ENCODE peak calls at places on chromosomes 7 and 10, in nine cellular contexts. C is PC-9; L is CD8-positive, alpha-beta T cell; A is heart left ventricle; B is dorsolateral prefrontal cortex; E is upper lobe of right lung; I is neural progenitor cell; N is prostate gland; Y is CD4-positive, CD25-positive, alpha-beta regulatory T cell. D is an unnamed sample.

GRCh38 chr10:94425942-94426341 is 23.6 kb downstream of the TBC1D12 start:
- DNase-seq in C (no peak), I (no peak), B (no peak), L (no peak), Y (no peak), E (no peak), N (no peak), A (no peak), D (no peak)

GRCh38 chr7:45071528-45071927 is 17.2 kb downstream of the NACAD start:
- DNase-seq in Y (no peak), A (no peak), I (no peak), E (no peak), B (no peak), C (no peak), L (no peak), N (no peak), D (no peak)

GRCh38 chr7:28685660-28686417 is 272.3 kb downstream of the TRIL start:
- DNase-seq in A (peak), B (peak), N (peak), Y (no peak), E (peak), I (peak), C (peak), L (no peak), D (peak)

GRCh38 chr10:9734218-9734617 is 1283.5 kb upstream of the CELF2 start:
- DNase-seq in L (no peak), A (no peak), B (no peak), C (no peak), I (no peak), E (no peak), Y (no peak), N (no peak), D (no peak)

GRCh38 chr7:109873296-109873695 is 1217.6 kb upstream of the LRRN3 start:
- DNase-seq in A (no peak), B (no peak), E (no peak), I (no peak), N (peak), C (no peak), Y (no peak), L (no peak), D (no peak)

GRCh38 chr10:8338177-8338766 is 283.8 kb downstream of the GATA3 start:
- DNase-seq in A (no peak), Y (no peak), L (no peak), N (no peak), E (no peak), I (no peak), C (no peak), B (no peak), D (no peak)

GRCh38 chr10:75145590-75145989 is 34.1 kb downstream of the SAMD8 start:
- DNase-seq in E (no peak), A (no peak), B (no peak), N (no peak), C (no peak), I (no peak), L (no peak), Y (no peak), D (no peak)

GRCh38 chr7:92681633-92682032 is 91.4 kb upstream of the FAM133B start:
- DNase-seq in E (no peak), L (no peak), C (no peak), N (no peak), B (no peak), I (no peak), Y (no peak), A (no peak), D (no peak)

GRCh38 chr7:148209643-148210042 is 380.9 kb upstream of the C7orf33 start:
- DNase-seq in A (no peak), Y (no peak), N (no peak), L (no peak), C (no peak), B (no peak), I (no peak), E (no peak), D (no peak)

GRCh38 chr7:64515330-64515729 is 47.5 kb downstream of the ZNF680 start:
- DNase-seq in C (no peak), I (no peak), E (no peak), B (no peak), A (no peak), Y (no peak), N (peak), L (no peak), D (no peak)

GRCh38 chr10:1168763-1169162 is 112.6 kb downstream of the WDR37 start:
- DNase-seq in C (no peak), B (no peak), A (no peak), N (no peak), E (peak), I (no peak), L (no peak), Y (no peak), D (peak)

GRCh38 chr7:934469-935320 is 19.8 kb downstream of the ADAP1 start:
- DNase-seq in N (no peak), C (no peak), L (no peak), Y (no peak), A (peak), B (no peak), I (no peak), E (peak), D (no peak)

GRCh38 chr7:76327610-76328009 is 25.1 kb downstream of the HSPB1 start:
- DNase-seq in C (no peak), I (no peak), E (no peak), L (no peak), B (no peak), N (no peak), A (peak), Y (no peak), D (no peak)

GRCh38 chr10:61786728-61787127 is 114.8 kb upstream of the ARID5B start:
- DNase-seq in Y (no peak), A (no peak), E (no peak), L (no peak), I (no peak), B (no peak), N (peak), C (peak), D (no peak)

GRCh38 chr10:31204090-31204489 is 114.9 kb upstream of the ZEB1 start:
- DNase-seq in L (no peak), A (peak), C (no peak), E (no peak), N (no peak), I (no peak), Y (no peak), B (no peak), D (no peak)

GRCh38 chr7:38160003-38160571 is 18.0 kb upstream of the STARD3NL start:
- DNase-seq in A (no peak), L (no peak), C (no peak), I (no peak), B (no peak), Y (no peak), N (no peak), E (no peak), D (no peak)

GRCh38 chr7:2934211-2934731 is 90.2 kb upstream of the GNA12 start:
- DNase-seq in B (no peak), C (peak), I (no peak), E (peak), L (no peak), A (no peak), N (no peak), Y (no peak), D (peak)

GRCh38 chr7:28999421-28999820 is 41.3 kb upstream of the TRIL start:
- DNase-seq in B (no peak), A (no peak), E (no peak), I (no peak), L (no peak), Y (no peak), C (no peak), N (no peak), D (no peak)

GRCh38 chr7:36265720-36266119 is 112.7 kb downstream of the EEPD1 start:
- DNase-seq in Y (no peak), N (peak), I (no peak), A (peak), B (no peak), C (no peak), L (no peak), E (no peak), D (no peak)

GRCh38 chr7:85750454-85750949 is 563.6 kb upstream of the SEMA3D start:
- DNase-seq in N (no peak), L (no peak), E (no peak), A (no peak), Y (no peak), I (peak), C (peak), B (no peak), D (peak)

GRCh38 chr7:8282871-8283270 is 20.9 kb upstream of the ICA1 start:
- DNase-seq in L (no peak), C (no peak), I (no peak), Y (no peak), B (no peak), N (no peak), A (no peak), E (no peak), D (no peak)

GRCh38 chr7:8286118-8286517 is 24.2 kb upstream of the ICA1 start:
- DNase-seq in N (no peak), E (no peak), C (no peak), A (no peak), B (no peak), I (no peak), Y (no peak), L (no peak), D (no peak)

GRCh38 chr7:8283968-8284367 is 22.0 kb upstream of the ICA1 start:
- DNase-seq in E (no peak), L (no peak), I (no peak), B (no peak), A (peak), N (no peak), Y (no peak), C (no peak), D (no peak)

GRCh38 chr7:8285155-8285554 is 23.2 kb upstream of the ICA1 start:
- DNase-seq in A (no peak), C (no peak), L (no peak), E (no peak), N (no peak), I (no peak), Y (no peak), B (no peak), D (no peak)

GRCh38 chr7:8284606-8285005 is 22.6 kb upstream of the ICA1 start:
- DNase-seq in C (no peak), E (no peak), I (no peak), Y (no peak), L (no peak), A (no peak), B (no peak), N (peak), D (no peak)
- H3K27ac ChIP-seq in C (no peak), E (no peak), I (no peak), Y (no peak), L (no peak), A (peak), B (no peak), N (no peak), D (no peak)

GRCh38 chr10:11551104-11551503 is 60.3 kb downstream of the USP6NL start:
- DNase-seq in L (no peak), N (no peak), E (no peak), Y (no peak), I (no peak), B (no peak), C (no peak), A (no peak), D (no peak)
- H3K27ac ChIP-seq in L (no peak), N (no peak), E (no peak), Y (no peak), I (no peak), B (no peak), C (peak), A (no peak), D (no peak)

GRCh38 chr10:124713679-124714298 is 30.4 kb downstream of the FAM53B start:
- DNase-seq in A (no peak), C (no peak), N (no peak), I (no peak), Y (no peak), B (no peak), E (no peak), L (no peak), D (no peak)
- H3K27ac ChIP-seq in A (peak), C (no peak), N (no peak), I (peak), Y (peak), B (peak), E (no peak), L (no peak), D (no peak)

GRCh38 chr7:105723582-105723981 is 142.3 kb upstream of the EFCAB10 start:
- DNase-seq in N (no peak), I (peak), C (no peak), L (no peak), B (peak), E (no peak), Y (no peak), A (no peak), D (no peak)
- H3K27ac ChIP-seq in N (no peak), I (no peak), C (no peak), L (no peak), B (no peak), E (no peak), Y (no peak), A (no peak), D (no peak)

GRCh38 chr10:17914169-17915045 is 37.3 kb upstream of the SLC39A12 start:
- DNase-seq in I (no peak), A (no peak), L (no peak), Y (no peak), E (no peak), B (no peak), C (no peak), N (no peak), D (no peak)
- H3K27ac ChIP-seq in I (no peak), A (no peak), L (no peak), Y (no peak), E (no peak), B (no peak), C (no peak), N (no peak), D (no peak)

GRCh38 chr7:41003031-41003925 is 699.6 kb downstream of the INHBA start:
- DNase-seq in B (peak), I (peak), Y (no peak), C (peak), A (peak), E (peak), L (no peak), N (peak), D (no peak)
- H3K27ac ChIP-seq in B (no peak), I (no peak), Y (no peak), C (peak), A (no peak), E (no peak), L (no peak), N (no peak), D (no peak)

D was measured in left lung.